ENCODE peak calls at places on chromosomes 5 and 9, in nine cellular contexts. One of them, this sample, is unnamed.

GRCh38 chr9:117485176-117485575 is 70.3 kb upstream of the ASTN2 start:
- DNase-seq in HT1080: peak
- DNase-seq in A673: peak
- DNase-seq in HCEC 1CT: no peak
- DNase-seq in GM04504: no peak
- DNase-seq in Calu3: no peak
- DNase-seq in HFF-Myc: no peak
- DNase-seq in cardiac fibroblast: no peak
- DNase-seq in amniotic epithelial cell: no peak
- DNase-seq in this sample: no peak

GRCh38 chr9:38768351-38768761 is 48.4 kb upstream of the FAM240B start:
- DNase-seq in HFF-Myc: no peak
- DNase-seq in HCEC 1CT: no peak
- DNase-seq in Calu3: no peak
- DNase-seq in cardiac fibroblast: no peak
- DNase-seq in amniotic epithelial cell: no peak
- DNase-seq in HT1080: no peak
- DNase-seq in A673: no peak
- DNase-seq in GM04504: no peak
- DNase-seq in this sample: no peak

GRCh38 chr9:38047301-38048251 is 21.5 kb downstream of the SHB start:
- DNase-seq in cardiac fibroblast: peak
- DNase-seq in HCEC 1CT: peak
- DNase-seq in Calu3: peak
- DNase-seq in HT1080: peak
- DNase-seq in HFF-Myc: peak
- DNase-seq in A673: peak
- DNase-seq in amniotic epithelial cell: peak
- DNase-seq in GM04504: peak
- DNase-seq in this sample: no peak

GRCh38 chr9:16126042-16126441 is 573.2 kb downstream of the CCDC171 start:
- DNase-seq in HT1080: no peak
- DNase-seq in A673: no peak
- DNase-seq in amniotic epithelial cell: peak
- DNase-seq in HCEC 1CT: no peak
- DNase-seq in cardiac fibroblast: no peak
- DNase-seq in Calu3: no peak
- DNase-seq in GM04504: no peak
- DNase-seq in HFF-Myc: no peak
- DNase-seq in this sample: no peak

GRCh38 chr9:2466703-2467102 is 154.9 kb upstream of the VLDLR start:
- DNase-seq in HFF-Myc: no peak
- DNase-seq in A673: no peak
- DNase-seq in HT1080: no peak
- DNase-seq in GM04504: no peak
- DNase-seq in HCEC 1CT: no peak
- DNase-seq in Calu3: no peak
- DNase-seq in amniotic epithelial cell: no peak
- DNase-seq in cardiac fibroblast: no peak
- DNase-seq in this sample: no peak

GRCh38 chr5:134000116-134000515 is 4.7 kb downstream of the VDAC1 start:
- DNase-seq in HCEC 1CT: no peak
- DNase-seq in Calu3: no peak
- DNase-seq in HT1080: no peak
- DNase-seq in amniotic epithelial cell: no peak
- DNase-seq in HFF-Myc: no peak
- DNase-seq in cardiac fibroblast: peak
- DNase-seq in A673: no peak
- DNase-seq in GM04504: no peak
- DNase-seq in this sample: no peak

GRCh38 chr9:136255166-136255538 is 9.5 kb upstream of the QSOX2 start:
- DNase-seq in HFF-Myc: no peak
- DNase-seq in HT1080: peak
- DNase-seq in amniotic epithelial cell: peak
- DNase-seq in Calu3: no peak
- DNase-seq in A673: peak
- DNase-seq in GM04504: no peak
- DNase-seq in HCEC 1CT: peak
- DNase-seq in cardiac fibroblast: peak
- DNase-seq in this sample: no peak

GRCh38 chr5:174732040-174733020 is 7.9 kb downstream of the MSX2 start:
- DNase-seq in GM04504: no peak
- DNase-seq in A673: no peak
- DNase-seq in amniotic epithelial cell: no peak
- DNase-seq in cardiac fibroblast: no peak
- DNase-seq in HT1080: no peak
- DNase-seq in HFF-Myc: no peak
- DNase-seq in Calu3: no peak
- DNase-seq in HCEC 1CT: no peak
- DNase-seq in this sample: no peak

GRCh38 chr5:96075579-96076289 is 114.1 kb upstream of the ELL2 start:
- DNase-seq in HCEC 1CT: no peak
- DNase-seq in HFF-Myc: no peak
- DNase-seq in HT1080: no peak
- DNase-seq in Calu3: no peak
- DNase-seq in amniotic epithelial cell: no peak
- DNase-seq in cardiac fibroblast: no peak
- DNase-seq in GM04504: no peak
- DNase-seq in A673: no peak
- DNase-seq in this sample: no peak

GRCh38 chr5:153573326-153574033 is 83.0 kb downstream of the GRIA1 start:
- DNase-seq in HCEC 1CT: peak
- DNase-seq in cardiac fibroblast: no peak
- DNase-seq in A673: no peak
- DNase-seq in amniotic epithelial cell: no peak
- DNase-seq in Calu3: no peak
- DNase-seq in HFF-Myc: no peak
- DNase-seq in GM04504: no peak
- DNase-seq in HT1080: no peak
- DNase-seq in this sample: no peak

GRCh38 chr9:105290401-105290800 is 46.0 kb downstream of the SLC44A1 start:
- DNase-seq in amniotic epithelial cell: peak
- DNase-seq in HCEC 1CT: no peak
- DNase-seq in HFF-Myc: no peak
- DNase-seq in cardiac fibroblast: peak
- DNase-seq in HT1080: no peak
- DNase-seq in GM04504: peak
- DNase-seq in A673: peak
- DNase-seq in Calu3: peak
- DNase-seq in this sample: no peak

GRCh38 chr5:138316355-138316754 is 15.2 kb downstream of the CDC25C start:
- DNase-seq in cardiac fibroblast: no peak
- DNase-seq in A673: no peak
- DNase-seq in amniotic epithelial cell: no peak
- DNase-seq in HFF-Myc: no peak
- DNase-seq in Calu3: no peak
- DNase-seq in HCEC 1CT: no peak
- DNase-seq in GM04504: no peak
- DNase-seq in HT1080: no peak
- DNase-seq in this sample: no peak

GRCh38 chr9:76756273-76756650 is 8.0 kb upstream of the PCA3 start:
- DNase-seq in GM04504: peak
- DNase-seq in HFF-Myc: peak
- DNase-seq in cardiac fibroblast: peak
- DNase-seq in HCEC 1CT: peak
- DNase-seq in A673: peak
- DNase-seq in amniotic epithelial cell: peak
- DNase-seq in Calu3: peak
- DNase-seq in HT1080: peak
- DNase-seq in this sample: no peak

GRCh38 chr9:78505546-78505945 is 208.6 kb downstream of the PSAT1 start:
- DNase-seq in amniotic epithelial cell: no peak
- DNase-seq in HFF-Myc: no peak
- DNase-seq in Calu3: no peak
- DNase-seq in GM04504: no peak
- DNase-seq in HT1080: no peak
- DNase-seq in cardiac fibroblast: no peak
- DNase-seq in A673: no peak
- DNase-seq in HCEC 1CT: no peak
- DNase-seq in this sample: no peak

GRCh38 chr9:100083448-100084144 is 15.2 kb downstream of the ERP44 start:
- DNase-seq in A673: no peak
- DNase-seq in HCEC 1CT: no peak
- DNase-seq in GM04504: no peak
- DNase-seq in cardiac fibroblast: no peak
- DNase-seq in Calu3: no peak
- DNase-seq in amniotic epithelial cell: no peak
- DNase-seq in HFF-Myc: no peak
- DNase-seq in HT1080: no peak
- DNase-seq in this sample: no peak

GRCh38 chr9:126661521-126662251 is 48.0 kb downstream of the LMX1B start:
- DNase-seq in HCEC 1CT: no peak
- DNase-seq in Calu3: peak
- DNase-seq in GM04504: no peak
- DNase-seq in A673: peak
- DNase-seq in amniotic epithelial cell: peak
- DNase-seq in HT1080: peak
- DNase-seq in cardiac fibroblast: no peak
- DNase-seq in HFF-Myc: no peak
- DNase-seq in this sample: no peak

GRCh38 chr5:1414311-1415058 is 30.8 kb downstream of the SLC6A3 start:
- DNase-seq in cardiac fibroblast: no peak
- DNase-seq in amniotic epithelial cell: no peak
- DNase-seq in HT1080: no peak
- DNase-seq in Calu3: no peak
- DNase-seq in A673: no peak
- DNase-seq in HCEC 1CT: no peak
- DNase-seq in HFF-Myc: no peak
- DNase-seq in GM04504: no peak
- DNase-seq in this sample: no peak

GRCh38 chr9:75912951-75913350 is 22.5 kb downstream of the PCSK5 start:
- DNase-seq in GM04504: no peak
- DNase-seq in HCEC 1CT: no peak
- DNase-seq in cardiac fibroblast: no peak
- DNase-seq in HT1080: no peak
- DNase-seq in Calu3: no peak
- DNase-seq in HFF-Myc: no peak
- DNase-seq in amniotic epithelial cell: no peak
- DNase-seq in A673: no peak
- DNase-seq in this sample: no peak

GRCh38 chr9:37529111-37529510 is 43.4 kb downstream of the POLR1E start:
- DNase-seq in A673: no peak
- DNase-seq in HFF-Myc: no peak
- DNase-seq in Calu3: no peak
- DNase-seq in HCEC 1CT: no peak
- DNase-seq in amniotic epithelial cell: no peak
- DNase-seq in GM04504: no peak
- DNase-seq in cardiac fibroblast: no peak
- DNase-seq in HT1080: no peak
- DNase-seq in this sample: peak

GRCh38 chr5:123089971-123090640 is 1.1 kb downstream of the PRDM6 start:
- DNase-seq in GM04504: no peak
- DNase-seq in amniotic epithelial cell: peak
- DNase-seq in Calu3: peak
- DNase-seq in HT1080: peak
- DNase-seq in A673: no peak
- DNase-seq in cardiac fibroblast: peak
- DNase-seq in HCEC 1CT: peak
- DNase-seq in HFF-Myc: no peak
- DNase-seq in this sample: no peak

GRCh38 chr5:108481355-108481931 is 99.5 kb upstream of the FBXL17 start:
- DNase-seq in A673: peak
- DNase-seq in HCEC 1CT: peak
- DNase-seq in GM04504: no peak
- DNase-seq in amniotic epithelial cell: peak
- DNase-seq in HFF-Myc: no peak
- DNase-seq in HT1080: peak
- DNase-seq in Calu3: peak
- DNase-seq in cardiac fibroblast: peak
- DNase-seq in this sample: no peak

GRCh38 chr5:82397741-82398320 is 119.7 kb upstream of the RPS23 start:
- DNase-seq in Calu3: no peak
- DNase-seq in A673: no peak
- DNase-seq in amniotic epithelial cell: peak
- DNase-seq in HFF-Myc: no peak
- DNase-seq in GM04504: no peak
- DNase-seq in HCEC 1CT: no peak
- DNase-seq in cardiac fibroblast: no peak
- DNase-seq in HT1080: no peak
- DNase-seq in this sample: no peak

GRCh38 chr9:99666571-99666970 is 155.1 kb upstream of the NR4A3 start:
- DNase-seq in cardiac fibroblast: no peak
- DNase-seq in HT1080: no peak
- DNase-seq in A673: no peak
- DNase-seq in HFF-Myc: no peak
- DNase-seq in HCEC 1CT: no peak
- DNase-seq in amniotic epithelial cell: peak
- DNase-seq in GM04504: no peak
- DNase-seq in Calu3: no peak
- DNase-seq in this sample: no peak

GRCh38 chr5:109946610-109947009 is 256.9 kb downstream of the MAN2A1 start:
- DNase-seq in A673: no peak
- DNase-seq in HFF-Myc: no peak
- DNase-seq in HT1080: no peak
- DNase-seq in GM04504: no peak
- DNase-seq in Calu3: no peak
- DNase-seq in cardiac fibroblast: no peak
- DNase-seq in amniotic epithelial cell: no peak
- DNase-seq in HCEC 1CT: no peak
- DNase-seq in this sample: no peak

GRCh38 chr5:154437281-154437965 is 8.4 kb upstream of the SAP30L start:
- DNase-seq in cardiac fibroblast: no peak
- DNase-seq in A673: no peak
- DNase-seq in HT1080: no peak
- DNase-seq in amniotic epithelial cell: no peak
- DNase-seq in Calu3: no peak
- DNase-seq in HFF-Myc: no peak
- DNase-seq in GM04504: no peak
- DNase-seq in HCEC 1CT: no peak
- DNase-seq in this sample: no peak

GRCh38 chr9:113737414-113738271 is 138.5 kb upstream of the ZNF618 start:
- DNase-seq in HFF-Myc: peak
- DNase-seq in HCEC 1CT: peak
- DNase-seq in amniotic epithelial cell: peak
- DNase-seq in A673: peak
- DNase-seq in HT1080: peak
- DNase-seq in Calu3: peak
- DNase-seq in cardiac fibroblast: peak
- DNase-seq in GM04504: no peak
- DNase-seq in this sample: peak

GRCh38 chr5:42886612-42887011 is 74.9 kb upstream of the SELENOP start:
- DNase-seq in amniotic epithelial cell: peak
- DNase-seq in A673: no peak
- DNase-seq in Calu3: no peak
- DNase-seq in GM04504: no peak
- DNase-seq in HT1080: no peak
- DNase-seq in HCEC 1CT: no peak
- DNase-seq in HFF-Myc: no peak
- DNase-seq in cardiac fibroblast: no peak
- DNase-seq in this sample: no peak

GRCh38 chr5:14505310-14506140 is 76.1 kb upstream of the OTULINL start:
- DNase-seq in GM04504: no peak
- DNase-seq in amniotic epithelial cell: no peak
- DNase-seq in HFF-Myc: no peak
- DNase-seq in Calu3: no peak
- DNase-seq in HCEC 1CT: no peak
- DNase-seq in HT1080: no peak
- DNase-seq in cardiac fibroblast: no peak
- DNase-seq in A673: peak
- DNase-seq in this sample: no peak

GRCh38 chr9:86096382-86096781 is 3.0 kb downstream of the GOLM1 start:
- DNase-seq in HFF-Myc: no peak
- DNase-seq in Calu3: no peak
- DNase-seq in HT1080: no peak
- DNase-seq in GM04504: no peak
- DNase-seq in cardiac fibroblast: peak
- DNase-seq in A673: no peak
- DNase-seq in HCEC 1CT: peak
- DNase-seq in amniotic epithelial cell: peak
- DNase-seq in this sample: no peak

GRCh38 chr9:7408845-7409244 is 390.7 kb downstream of the DMAC1 start:
- DNase-seq in Calu3: no peak
- DNase-seq in HFF-Myc: no peak
- DNase-seq in cardiac fibroblast: no peak
- DNase-seq in amniotic epithelial cell: no peak
- DNase-seq in A673: no peak
- DNase-seq in HCEC 1CT: no peak
- DNase-seq in GM04504: no peak
- DNase-seq in HT1080: no peak
- DNase-seq in this sample: no peak

GRCh38 chr9:72579880-72580570 is 58.6 kb downstream of the TMC1 start:
- DNase-seq in Calu3: no peak
- DNase-seq in cardiac fibroblast: peak
- DNase-seq in HFF-Myc: no peak
- DNase-seq in GM04504: no peak
- DNase-seq in HT1080: peak
- DNase-seq in amniotic epithelial cell: peak
- DNase-seq in A673: no peak
- DNase-seq in HCEC 1CT: peak
- DNase-seq in this sample: no peak